ENCODE peak calls at places on chromosomes 6 and 20, in nine cellular contexts. One of them, this sample, is unnamed.
A peak's percentile ranks its signal among the peaks of the same experiment; 100 is the strongest.

GRCh38 chr6:105179244-105180065 is at the start of gene POPDC3:
- DNase-seq in MM.1S: peak; percentile 14
- DNase-seq in hepatocyte: peak; percentile 54
- DNase-seq in HCT116: no peak
- DNase-seq in PC-3: peak; percentile 52
- DNase-seq in SK-N-SH: peak; percentile 86
- DNase-seq in OCI-LY7: no peak
- DNase-seq in neural progenitor cell: peak; percentile 78
- DNase-seq in GM23338: peak; percentile 82
- DNase-seq in this sample: peak; percentile 69

GRCh38 chr20:46192376-46192944 is 74.3 kb downstream of the CD40 start:
- DNase-seq in MM.1S: no peak
- DNase-seq in hepatocyte: no peak
- DNase-seq in HCT116: no peak
- DNase-seq in PC-3: no peak
- DNase-seq in SK-N-SH: peak; percentile 89
- DNase-seq in OCI-LY7: no peak
- DNase-seq in neural progenitor cell: peak; percentile 71
- DNase-seq in GM23338: no peak
- DNase-seq in this sample: no peak

GRCh38 chr6:18242062-18242851 is 22.1 kb downstream of the DEK start:
- DNase-seq in MM.1S: no peak
- DNase-seq in hepatocyte: peak; percentile 50
- DNase-seq in HCT116: peak; percentile 72
- DNase-seq in PC-3: peak; percentile 88
- DNase-seq in SK-N-SH: no peak
- DNase-seq in OCI-LY7: no peak
- DNase-seq in neural progenitor cell: no peak
- DNase-seq in GM23338: no peak
- DNase-seq in this sample: peak; percentile 92

GRCh38 chr20:10673176-10673830 is 496 bp downstream of the JAG1 start:
- DNase-seq in MM.1S: peak; percentile 36
- DNase-seq in hepatocyte: peak; percentile 56
- DNase-seq in HCT116: no peak
- DNase-seq in PC-3: no peak
- DNase-seq in SK-N-SH: peak; percentile 72
- DNase-seq in OCI-LY7: peak; percentile 23
- DNase-seq in neural progenitor cell: peak; percentile 87
- DNase-seq in GM23338: peak; percentile 83
- DNase-seq in this sample: peak; percentile 72

GRCh38 chr20:33561981-33562601 is 72.2 kb downstream of the CBFA2T2 start:
- DNase-seq in MM.1S: no peak
- DNase-seq in hepatocyte: peak; percentile 93
- DNase-seq in HCT116: peak; percentile 28
- DNase-seq in PC-3: peak; percentile 97
- DNase-seq in SK-N-SH: peak; percentile 83
- DNase-seq in OCI-LY7: peak; percentile 74
- DNase-seq in neural progenitor cell: peak; percentile 22
- DNase-seq in GM23338: peak; percentile 52
- DNase-seq in this sample: peak; percentile 88

GRCh38 chr6:77876300-77876699 is 223.5 kb downstream of the MEI4 start:
- DNase-seq in MM.1S: no peak
- DNase-seq in hepatocyte: no peak
- DNase-seq in HCT116: no peak
- DNase-seq in PC-3: no peak
- DNase-seq in SK-N-SH: no peak
- DNase-seq in OCI-LY7: no peak
- DNase-seq in neural progenitor cell: no peak
- DNase-seq in GM23338: no peak
- DNase-seq in this sample: no peak

GRCh38 chr6:139152088-139152891 is 17.4 kb downstream of the HECA start:
- DNase-seq in MM.1S: no peak
- DNase-seq in hepatocyte: no peak
- DNase-seq in HCT116: no peak
- DNase-seq in PC-3: no peak
- DNase-seq in SK-N-SH: no peak
- DNase-seq in OCI-LY7: no peak
- DNase-seq in neural progenitor cell: no peak
- DNase-seq in GM23338: no peak
- DNase-seq in this sample: no peak

GRCh38 chr6:128491643-128492206 is 28.7 kb downstream of the PTPRK start:
- DNase-seq in MM.1S: no peak
- DNase-seq in hepatocyte: no peak
- DNase-seq in HCT116: no peak
- DNase-seq in PC-3: peak; percentile 37
- DNase-seq in SK-N-SH: no peak
- DNase-seq in OCI-LY7: no peak
- DNase-seq in neural progenitor cell: peak; percentile 26
- DNase-seq in GM23338: no peak
- DNase-seq in this sample: no peak

GRCh38 chr6:81484251-81484650 is 268.2 kb downstream of the TENT5A start:
- DNase-seq in MM.1S: no peak
- DNase-seq in hepatocyte: no peak
- DNase-seq in HCT116: no peak
- DNase-seq in PC-3: no peak
- DNase-seq in SK-N-SH: no peak
- DNase-seq in OCI-LY7: no peak
- DNase-seq in neural progenitor cell: no peak
- DNase-seq in GM23338: no peak
- DNase-seq in this sample: no peak

GRCh38 chr6:117272886-117273285 is 7.5 kb downstream of the VGLL2 start:
- DNase-seq in MM.1S: no peak
- DNase-seq in hepatocyte: no peak
- DNase-seq in HCT116: no peak
- DNase-seq in PC-3: no peak
- DNase-seq in SK-N-SH: no peak
- DNase-seq in OCI-LY7: no peak
- DNase-seq in neural progenitor cell: no peak
- DNase-seq in GM23338: no peak
- DNase-seq in this sample: no peak

GRCh38 chr6:34459899-34460593 is 5.8 kb upstream of the PACSIN1 start:
- DNase-seq in MM.1S: peak; percentile 61
- DNase-seq in hepatocyte: peak; percentile 75
- DNase-seq in HCT116: peak; percentile 70
- DNase-seq in PC-3: peak; percentile 73
- DNase-seq in SK-N-SH: peak; percentile 63
- DNase-seq in OCI-LY7: peak; percentile 81
- DNase-seq in neural progenitor cell: peak; percentile 77
- DNase-seq in GM23338: peak; percentile 87
- DNase-seq in this sample: peak; percentile 65

GRCh38 chr6:82072771-82073170 is 174.8 kb downstream of the IBTK start:
- DNase-seq in MM.1S: no peak
- DNase-seq in hepatocyte: no peak
- DNase-seq in HCT116: no peak
- DNase-seq in PC-3: peak; percentile 7
- DNase-seq in SK-N-SH: no peak
- DNase-seq in OCI-LY7: no peak
- DNase-seq in neural progenitor cell: no peak
- DNase-seq in GM23338: no peak
- DNase-seq in this sample: peak; percentile 72

GRCh38 chr6:49110876-49111275 is 352.2 kb downstream of the MMUT start:
- DNase-seq in MM.1S: no peak
- DNase-seq in hepatocyte: no peak
- DNase-seq in HCT116: no peak
- DNase-seq in PC-3: no peak
- DNase-seq in SK-N-SH: no peak
- DNase-seq in OCI-LY7: no peak
- DNase-seq in neural progenitor cell: no peak
- DNase-seq in GM23338: no peak
- DNase-seq in this sample: no peak

GRCh38 chr20:14838663-14839650 is 501.5 kb upstream of the FLRT3 start:
- DNase-seq in MM.1S: no peak
- DNase-seq in hepatocyte: peak; percentile 22
- DNase-seq in HCT116: no peak
- DNase-seq in PC-3: peak; percentile 91
- DNase-seq in SK-N-SH: peak; percentile 31
- DNase-seq in OCI-LY7: no peak
- DNase-seq in neural progenitor cell: no peak
- DNase-seq in GM23338: no peak
- DNase-seq in this sample: peak; percentile 3

GRCh38 chr20:16441526-16442164 is 131.6 kb downstream of the KIF16B start:
- DNase-seq in MM.1S: no peak
- DNase-seq in hepatocyte: no peak
- DNase-seq in HCT116: no peak
- DNase-seq in PC-3: no peak
- DNase-seq in SK-N-SH: peak; percentile 24
- DNase-seq in OCI-LY7: no peak
- DNase-seq in neural progenitor cell: no peak
- DNase-seq in GM23338: no peak
- DNase-seq in this sample: no peak

GRCh38 chr6:79469381-79470246 is 67.6 kb downstream of the LCA5 start:
- DNase-seq in MM.1S: no peak
- DNase-seq in hepatocyte: no peak
- DNase-seq in HCT116: no peak
- DNase-seq in PC-3: peak; percentile 19
- DNase-seq in SK-N-SH: no peak
- DNase-seq in OCI-LY7: no peak
- DNase-seq in neural progenitor cell: no peak
- DNase-seq in GM23338: no peak
- DNase-seq in this sample: peak; percentile 17

GRCh38 chr6:104955491-104955890 is 1.4 kb upstream of the LIN28B start:
- DNase-seq in MM.1S: no peak
- DNase-seq in hepatocyte: no peak
- DNase-seq in HCT116: no peak
- DNase-seq in PC-3: no peak
- DNase-seq in SK-N-SH: peak; percentile 51
- DNase-seq in OCI-LY7: no peak
- DNase-seq in neural progenitor cell: peak; percentile 73
- DNase-seq in GM23338: peak; percentile 83
- DNase-seq in this sample: no peak

GRCh38 chr20:39775110-39775509 is 813.0 kb downstream of the DHX35 start:
- DNase-seq in MM.1S: no peak
- DNase-seq in hepatocyte: no peak
- DNase-seq in HCT116: no peak
- DNase-seq in PC-3: no peak
- DNase-seq in SK-N-SH: no peak
- DNase-seq in OCI-LY7: no peak
- DNase-seq in neural progenitor cell: no peak
- DNase-seq in GM23338: no peak
- DNase-seq in this sample: peak; percentile 91

GRCh38 chr6:16398587-16398986 is 160.2 kb downstream of the GMPR start:
- DNase-seq in MM.1S: no peak
- DNase-seq in hepatocyte: no peak
- DNase-seq in HCT116: no peak
- DNase-seq in PC-3: no peak
- DNase-seq in SK-N-SH: no peak
- DNase-seq in OCI-LY7: no peak
- DNase-seq in neural progenitor cell: no peak
- DNase-seq in GM23338: no peak
- DNase-seq in this sample: peak; percentile 57
- H3K4me2 ChIP-seq in MM.1S: no peak overlapping the region
- H3K4me2 ChIP-seq in hepatocyte: no peak overlapping the region
- H3K4me2 ChIP-seq in HCT116: no peak overlapping the region
- H3K4me2 ChIP-seq in PC-3: no peak overlapping the region
- H3K4me2 ChIP-seq in SK-N-SH: peak overlapping the region; percentile 55
- H3K4me2 ChIP-seq in OCI-LY7: no peak overlapping the region
- H3K4me2 ChIP-seq in neural progenitor cell: no peak overlapping the region
- H3K4me2 ChIP-seq in GM23338: no peak overlapping the region
- H3K4me2 ChIP-seq in this sample: peak overlapping the region; percentile 47

GRCh38 chr20:47585087-47585747 is 83.5 kb downstream of the NCOA3 start:
- DNase-seq in MM.1S: no peak
- DNase-seq in hepatocyte: no peak
- DNase-seq in HCT116: no peak
- DNase-seq in PC-3: no peak
- DNase-seq in SK-N-SH: no peak
- DNase-seq in OCI-LY7: no peak
- DNase-seq in neural progenitor cell: no peak
- DNase-seq in GM23338: no peak
- DNase-seq in this sample: no peak

GRCh38 chr20:47591231-47591630 is 89.5 kb downstream of the NCOA3 start:
- DNase-seq in MM.1S: no peak
- DNase-seq in hepatocyte: no peak
- DNase-seq in HCT116: no peak
- DNase-seq in PC-3: no peak
- DNase-seq in SK-N-SH: no peak
- DNase-seq in OCI-LY7: no peak
- DNase-seq in neural progenitor cell: no peak
- DNase-seq in GM23338: no peak
- DNase-seq in this sample: no peak

GRCh38 chr20:47583551-47583950 is 81.9 kb downstream of the NCOA3 start:
- DNase-seq in MM.1S: no peak
- DNase-seq in hepatocyte: no peak
- DNase-seq in HCT116: no peak
- DNase-seq in PC-3: no peak
- DNase-seq in SK-N-SH: no peak
- DNase-seq in OCI-LY7: no peak
- DNase-seq in neural progenitor cell: no peak
- DNase-seq in GM23338: no peak
- DNase-seq in this sample: no peak

GRCh38 chr20:47588158-47588557 is 86.5 kb downstream of the NCOA3 start:
- DNase-seq in MM.1S: no peak
- DNase-seq in hepatocyte: no peak
- DNase-seq in HCT116: no peak
- DNase-seq in PC-3: no peak
- DNase-seq in SK-N-SH: no peak
- DNase-seq in OCI-LY7: no peak
- DNase-seq in neural progenitor cell: no peak
- DNase-seq in GM23338: no peak
- DNase-seq in this sample: no peak

GRCh38 chr20:47586648-47587306 is 85.1 kb downstream of the NCOA3 start:
- DNase-seq in MM.1S: no peak
- DNase-seq in hepatocyte: no peak
- DNase-seq in HCT116: no peak
- DNase-seq in PC-3: no peak
- DNase-seq in SK-N-SH: no peak
- DNase-seq in OCI-LY7: no peak
- DNase-seq in neural progenitor cell: peak; percentile 21
- DNase-seq in GM23338: peak; percentile 66
- DNase-seq in this sample: no peak
- TF ChIP-seq EZH2phosphoT487 in MM.1S: no peak
- TF ChIP-seq EZH2phosphoT487 in hepatocyte: no peak
- TF ChIP-seq EZH2phosphoT487 in HCT116: no peak
- TF ChIP-seq EZH2phosphoT487 in PC-3: no peak
- TF ChIP-seq EZH2phosphoT487 in SK-N-SH: no peak
- TF ChIP-seq EZH2phosphoT487 in OCI-LY7: no peak
- TF ChIP-seq EZH2phosphoT487 in neural progenitor cell: no peak
- TF ChIP-seq EZH2phosphoT487 in GM23338: no peak
- TF ChIP-seq EZH2phosphoT487 in this sample: no peak

DNA sequence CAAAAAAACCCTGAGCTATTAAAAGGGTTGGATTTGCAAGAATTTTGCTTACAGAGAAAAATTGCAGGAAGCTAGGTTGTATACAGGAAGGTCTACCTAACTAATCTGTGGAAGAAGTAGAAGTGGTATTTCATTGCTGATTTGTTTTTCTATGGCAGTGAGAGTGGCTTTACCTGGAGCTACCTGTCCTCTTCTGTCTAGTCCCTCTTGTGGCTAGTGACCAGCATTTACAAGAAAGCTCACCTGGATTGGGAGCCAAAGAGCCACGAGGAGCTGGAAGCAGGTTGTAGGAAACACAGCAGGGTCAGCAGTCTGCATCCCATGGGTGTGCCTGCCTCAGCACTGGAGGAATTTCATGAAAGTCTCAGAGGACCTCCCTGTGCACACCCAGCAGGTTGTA is 120.3 kb upstream of the RALGAPA2 start:
- DNase-seq in MM.1S: no peak
- DNase-seq in hepatocyte: no peak
- DNase-seq in HCT116: no peak
- DNase-seq in PC-3: no peak
- DNase-seq in SK-N-SH: no peak
- DNase-seq in OCI-LY7: no peak
- DNase-seq in neural progenitor cell: no peak
- DNase-seq in GM23338: peak; percentile 20
- DNase-seq in this sample: no peak
- H3K79me2 ChIP-seq in MM.1S: no peaks in the 10 kb centered on the region
- H3K79me2 ChIP-seq in hepatocyte: no peaks in the 10 kb centered on the region
- H3K79me2 ChIP-seq in HCT116: no peaks in the 10 kb centered on the region
- H3K79me2 ChIP-seq in PC-3: no peaks in the 10 kb centered on the region
- H3K79me2 ChIP-seq in SK-N-SH: no peaks in the 10 kb centered on the region
- H3K79me2 ChIP-seq in OCI-LY7: no peaks in the 10 kb centered on the region
- H3K79me2 ChIP-seq in neural progenitor cell: no peaks in the 10 kb centered on the region
- H3K79me2 ChIP-seq in GM23338: no peaks in the 10 kb centered on the region
- H3K79me2 ChIP-seq in this sample: no peaks in the 10 kb centered on the region

GRCh38 chr6:12578097-12578496 is 138.5 kb upstream of the PHACTR1 start:
- DNase-seq in MM.1S: no peak
- DNase-seq in hepatocyte: no peak
- DNase-seq in HCT116: no peak
- DNase-seq in PC-3: peak; percentile 58
- DNase-seq in SK-N-SH: no peak
- DNase-seq in OCI-LY7: no peak
- DNase-seq in neural progenitor cell: no peak
- DNase-seq in GM23338: no peak
- DNase-seq in this sample: peak; percentile 51
- H3K4me2 ChIP-seq in MM.1S: no peak overlapping the region
- H3K4me2 ChIP-seq in hepatocyte: no peak overlapping the region
- H3K4me2 ChIP-seq in HCT116: no peak overlapping the region
- H3K4me2 ChIP-seq in PC-3: peak overlapping the region; percentile 44
- H3K4me2 ChIP-seq in SK-N-SH: no peak overlapping the region
- H3K4me2 ChIP-seq in OCI-LY7: no peak overlapping the region
- H3K4me2 ChIP-seq in neural progenitor cell: no peak overlapping the region
- H3K4me2 ChIP-seq in GM23338: no peak overlapping the region
- H3K4me2 ChIP-seq in this sample: peak overlapping the region; percentile 6